ENCODE peak calls at places on chromosomes 5 and 9, in nine cellular contexts. K, D, I, G, V, M, Q, T and H are unnamed samples. For H3K9me3, the result is how much of the 10 kb centered on the place peaks cover.

GRCh38 chr9:14302405-14302804 is 11.5 kb downstream of the NFIB start:
- DNase-seq in K (no peak), D (no peak), I (no peak), G (no peak), V (no peak), M (no peak), Q (no peak), T (no peak), H (no peak)

GRCh38 chr5:139414601-139415121 is 10.8 kb upstream of the SPATA24 start:
- DNase-seq in K (no peak), D (no peak), I (no peak), G (no peak), V (no peak), M (no peak), Q (no peak), T (no peak), H (no peak)

GRCh38 chr9:127779136-127779981 is 893 bp upstream of the SH2D3C start:
- DNase-seq in K (no peak), D (no peak), I (no peak), G (no peak), V (no peak), M (no peak), Q (peak), T (no peak), H (no peak)

GRCh38 chr5:161863259-161863658 is 15.3 kb downstream of the GABRA1 start:
- DNase-seq in K (no peak), D (no peak), I (no peak), G (no peak), V (no peak), M (no peak), Q (no peak), T (no peak), H (no peak)

GRCh38 chr5:124439609-124440008 is 306.8 kb downstream of the ZNF608 start:
- DNase-seq in K (no peak), D (no peak), I (no peak), G (no peak), V (no peak), M (no peak), Q (no peak), T (no peak), H (no peak)

GRCh38 chr9:119284118-119284517 is 85.1 kb downstream of the BRINP1 start:
- DNase-seq in K (no peak), D (no peak), I (no peak), G (no peak), V (no peak), M (no peak), Q (peak), T (no peak), H (peak)

GRCh38 chr9:82923410-82924242 is 139.3 kb downstream of the RASEF start:
- DNase-seq in K (no peak), D (no peak), I (peak), G (peak), V (no peak), M (no peak), Q (no peak), T (no peak), H (no peak)

GRCh38 chr9:89466451-89467277 is 31.2 kb downstream of the SEMA4D start:
- DNase-seq in K (no peak), D (no peak), I (no peak), G (no peak), V (no peak), M (no peak), Q (no peak), T (no peak), H (no peak)

GRCh38 chr5:107554776-107555424 is 115.8 kb downstream of the EFNA5 start:
- DNase-seq in K (no peak), D (no peak), I (no peak), G (peak), V (no peak), M (no peak), Q (no peak), T (no peak), H (no peak)

GRCh38 chr5:172105811-172106210 is 82.2 kb downstream of the STK10 start:
- DNase-seq in K (peak), D (no peak), I (no peak), G (no peak), V (no peak), M (no peak), Q (no peak), T (no peak), H (no peak)

GRCh38 chr9:89438194-89438593 is 59.7 kb downstream of the SEMA4D start:
- DNase-seq in K (no peak), D (no peak), I (no peak), G (no peak), V (no peak), M (no peak), Q (no peak), T (no peak), H (no peak)

GRCh38 chr9:99563364-99563763 is 258.3 kb upstream of the NR4A3 start:
- DNase-seq in K (no peak), D (no peak), I (no peak), G (no peak), V (no peak), M (no peak), Q (no peak), T (no peak), H (no peak)

GRCh38 chr5:58921106-58921505 is 338.2 kb downstream of the RAB3C start:
- DNase-seq in K (no peak), D (no peak), I (no peak), G (no peak), V (no peak), M (no peak), Q (peak), T (no peak), H (no peak)

GRCh38 chr5:149242339-149242738 is 29.3 kb upstream of the AFAP1L1 start:
- DNase-seq in K (no peak), D (no peak), I (no peak), G (no peak), V (no peak), M (no peak), Q (no peak), T (no peak), H (no peak)

GRCh38 chr5:18975624-18976023 is 1012.4 kb downstream of the CDH18 start:
- DNase-seq in K (no peak), D (no peak), I (no peak), G (no peak), V (no peak), M (no peak), Q (no peak), T (no peak), H (no peak)

GRCh38 chr9:111036946-111037743 is 1.1 kb downstream of the LPAR1 start:
- DNase-seq in K (no peak), D (no peak), I (no peak), G (peak), V (no peak), M (no peak), Q (peak), T (peak), H (no peak)

GRCh38 chr5:51278458-51279049 is 104.7 kb upstream of the ISL1 start:
- DNase-seq in K (no peak), D (no peak), I (no peak), G (no peak), V (no peak), M (no peak), Q (no peak), T (no peak), H (no peak)

GRCh38 chr9:135572233-135572632 is 10.7 kb downstream of the PAEP start:
- DNase-seq in K (no peak), D (no peak), I (no peak), G (no peak), V (no peak), M (no peak), Q (no peak), T (no peak), H (no peak)

GRCh38 chr5:61245486-61245885 is 83.2 kb upstream of the SMIM15 start:
- DNase-seq in K (no peak), D (peak), I (no peak), G (peak), V (no peak), M (no peak), Q (peak), T (peak), H (no peak)
- H3K4me3 ChIP-seq in K (no peak), D (no peak), I (no peak), G (no peak), V (no peak), M (no peak), Q (no peak), T (no peak), H (no peak)

GRCh38 chr5:179113143-179113530 is 53.0 kb downstream of the ZNF354C start:
- DNase-seq in K (no peak), D (no peak), I (no peak), G (no peak), V (no peak), M (no peak), Q (no peak), T (no peak), H (no peak)

GRCh38 chr5:179112469-179113142 is 52.4 kb downstream of the ZNF354C start:
- DNase-seq in K (no peak), D (no peak), I (no peak), G (no peak), V (no peak), M (no peak), Q (no peak), T (no peak), H (no peak)

GRCh38 chr5:179110528-179110927 is 50.4 kb downstream of the ZNF354C start:
- DNase-seq in K (no peak), D (no peak), I (no peak), G (no peak), V (no peak), M (no peak), Q (no peak), T (no peak), H (no peak)

GRCh38 chr5:179113945-179114641 is 53.9 kb downstream of the ZNF354C start:
- DNase-seq in K (no peak), D (no peak), I (no peak), G (no peak), V (no peak), M (no peak), Q (no peak), T (no peak), H (no peak)

GRCh38 chr5:179111267-179112207 is 51.4 kb downstream of the ZNF354C start:
- DNase-seq in K (no peak), D (no peak), I (no peak), G (no peak), V (no peak), M (no peak), Q (no peak), T (no peak), H (no peak)
- H3K9me3 ChIP-seq in K (under half), D (under half), I (under half), G (under half), V (under half), M (half or more), Q (under half), T (under half), H (under half)

DNA sequence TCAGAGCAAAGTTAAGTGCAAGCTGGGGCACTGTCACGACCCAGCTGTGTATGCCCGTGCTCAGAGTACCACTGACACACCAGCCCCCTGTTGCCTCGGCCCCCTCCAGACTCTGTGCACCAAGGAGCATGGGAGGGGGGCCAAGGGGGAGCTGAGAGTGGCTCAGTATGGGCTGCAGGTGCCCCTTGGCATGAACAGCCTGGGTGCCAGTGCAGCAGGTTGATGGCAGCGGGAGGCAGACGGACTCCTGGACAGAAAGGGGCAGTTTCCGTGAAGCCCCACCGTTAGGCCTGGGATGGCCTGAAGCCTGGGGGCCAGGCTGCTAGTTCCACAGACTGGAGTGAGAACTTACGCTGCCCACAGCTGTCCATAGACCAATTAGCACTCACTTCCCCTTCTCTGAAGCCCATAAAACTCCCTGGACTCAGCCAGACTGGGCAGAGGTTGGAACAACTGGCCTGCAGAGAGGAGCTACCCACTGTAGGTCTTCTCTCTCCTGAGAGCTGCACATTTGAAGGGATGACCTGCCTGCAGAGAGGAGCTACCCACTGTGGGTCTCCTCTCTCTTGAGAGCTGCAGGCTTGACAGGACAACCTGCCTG is 182.8 kb downstream of the DEPDC1B start:
- DNase-seq in K (no peak), D (no peak), I (no peak), G (no peak), V (no peak), M (no peak), Q (no peak), T (no peak), H (no peak)
- H3K4me3 ChIP-seq in K (no peak), D (no peak), I (no peak), G (no peak), V (no peak), M (no peak), Q (no peak), T (no peak), H (no peak)

GRCh38 chr9:96031366-96031824 is 155.9 kb downstream of the ERCC6L2 start:
- DNase-seq in K (peak), D (peak), I (peak), G (no peak), V (no peak), M (peak), Q (peak), T (no peak), H (peak)
- H3K9me3 ChIP-seq in K (under half), D (under half), I (under half), G (under half), V (under half), M (under half), Q (under half), T (under half), H (under half)

GRCh38 chr5:173234129-173234793 is 745 bp downstream of the NKX2-5 start:
- DNase-seq in K (peak), D (no peak), I (peak), G (no peak), V (no peak), M (peak), Q (no peak), T (no peak), H (peak)

GRCh38 chr5:173231381-173231766 is 3.6 kb downstream of the NKX2-5 start:
- DNase-seq in K (peak), D (no peak), I (no peak), G (no peak), V (no peak), M (no peak), Q (no peak), T (no peak), H (no peak)

GRCh38 chr5:173232499-173233346 is 2.3 kb downstream of the NKX2-5 start:
- DNase-seq in K (peak), D (no peak), I (no peak), G (no peak), V (no peak), M (peak), Q (no peak), T (no peak), H (no peak)

GRCh38 chr5:173231996-173232498 is 3.0 kb downstream of the NKX2-5 start:
- DNase-seq in K (no peak), D (no peak), I (no peak), G (no peak), V (no peak), M (no peak), Q (no peak), T (no peak), H (no peak)

DNA sequence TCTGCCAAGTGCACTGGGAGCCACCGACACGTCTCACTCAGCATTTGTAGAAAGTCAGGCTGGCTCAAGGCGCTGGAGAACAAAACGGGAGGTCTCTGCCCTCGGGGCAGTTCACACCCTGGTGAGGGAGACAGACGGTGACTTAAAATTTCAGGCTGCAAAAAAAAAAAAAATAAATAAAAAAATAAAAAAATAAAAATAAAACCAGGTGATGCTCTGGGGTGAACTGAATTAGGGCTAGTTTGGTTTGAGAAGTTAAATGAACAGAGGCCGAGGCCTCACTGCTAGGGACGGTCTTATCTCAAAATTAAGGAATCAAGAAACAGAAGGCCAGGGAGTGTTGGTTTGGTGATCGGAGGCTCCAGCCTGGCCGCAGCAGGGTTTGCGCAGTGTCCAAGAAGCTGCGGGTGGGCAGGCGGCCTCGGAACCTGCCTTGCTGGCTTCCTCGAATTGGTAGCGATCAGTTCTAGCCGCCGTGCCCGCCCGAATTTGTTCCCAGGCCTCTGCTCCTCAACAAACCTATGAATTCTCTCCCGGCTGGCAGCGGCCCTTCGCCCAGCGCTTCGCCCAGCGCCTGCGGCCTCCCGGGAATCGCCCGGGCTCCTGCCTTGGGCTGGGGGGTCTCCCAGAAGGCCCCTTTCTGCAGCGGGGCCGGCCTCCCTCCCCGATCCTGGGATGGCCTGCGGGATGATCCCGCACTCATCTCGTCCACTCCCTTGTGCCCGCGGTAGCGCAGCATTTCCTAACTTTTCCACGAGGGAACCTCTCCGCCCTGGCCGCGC is 1.5 kb downstream of the NKX2-5 start:
- DNase-seq in K (peak), D (no peak), I (no peak), G (no peak), V (no peak), M (no peak), Q (no peak), T (no peak), H (peak)
- H3K4me3 ChIP-seq in K (no peak), D (no peak), I (peak), G (no peak), V (no peak), M (peak), Q (peak), T (no peak), H (peak)

DNA sequence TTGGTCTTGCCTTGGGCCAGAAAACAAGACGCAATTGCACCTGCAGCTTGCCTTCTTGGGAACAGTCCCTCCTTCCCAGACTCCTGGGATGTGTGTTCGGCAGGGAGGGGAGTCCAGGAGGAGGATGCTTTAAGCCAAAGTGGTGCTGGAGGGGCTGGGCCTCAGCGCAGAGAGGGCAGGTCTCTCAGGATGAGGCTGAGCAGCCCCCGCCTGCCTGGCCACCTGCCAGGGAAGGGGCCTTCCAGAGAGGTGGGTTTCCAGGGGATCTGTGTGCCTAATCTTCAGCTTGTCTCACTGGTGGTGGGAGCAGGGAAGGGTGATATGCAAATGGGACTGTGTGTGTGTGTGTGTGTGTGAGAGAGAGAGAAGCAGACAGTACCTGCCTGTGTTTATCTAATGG is 105.2 kb downstream of the ENTREP1 start:
- DNase-seq in K (no peak), D (no peak), I (no peak), G (no peak), V (no peak), M (no peak), Q (no peak), T (no peak), H (no peak)
- H3K9me3 ChIP-seq in K (under half), D (under half), I (under half), G (under half), V (under half), M (under half), Q (under half), T (under half), H (under half)

GRCh38 chr9:677461-678097 is 163.9 kb upstream of the DMRT1 start:
- DNase-seq in K (no peak), D (no peak), I (no peak), G (no peak), V (no peak), M (no peak), Q (no peak), T (no peak), H (peak)
- H3K4me3 ChIP-seq in K (peak), D (no peak), I (no peak), G (peak), V (peak), M (peak), Q (no peak), T (peak), H (peak)

GRCh38 chr5:4158750-4159447 is 563.3 kb downstream of the IRX1 start:
- DNase-seq in K (no peak), D (no peak), I (no peak), G (no peak), V (no peak), M (no peak), Q (no peak), T (no peak), H (no peak)
- H3K9me3 ChIP-seq in K (under half), D (under half), I (under half), G (under half), V (under half), M (under half), Q (under half), T (under half), H (under half)

GRCh38 chr9:5195450-5195849 is 10.0 kb upstream of the INSL6 start:
- DNase-seq in K (no peak), D (no peak), I (no peak), G (peak), V (no peak), M (no peak), Q (no peak), T (no peak), H (no peak)

GRCh38 chr9:5191983-5192382 is 6.5 kb upstream of the INSL6 start:
- DNase-seq in K (no peak), D (no peak), I (no peak), G (no peak), V (no peak), M (no peak), Q (no peak), T (no peak), H (no peak)

GRCh38 chr9:5188060-5188707 is 2.7 kb upstream of the INSL6 start:
- DNase-seq in K (peak), D (no peak), I (no peak), G (no peak), V (no peak), M (no peak), Q (no peak), T (no peak), H (no peak)

DNA sequence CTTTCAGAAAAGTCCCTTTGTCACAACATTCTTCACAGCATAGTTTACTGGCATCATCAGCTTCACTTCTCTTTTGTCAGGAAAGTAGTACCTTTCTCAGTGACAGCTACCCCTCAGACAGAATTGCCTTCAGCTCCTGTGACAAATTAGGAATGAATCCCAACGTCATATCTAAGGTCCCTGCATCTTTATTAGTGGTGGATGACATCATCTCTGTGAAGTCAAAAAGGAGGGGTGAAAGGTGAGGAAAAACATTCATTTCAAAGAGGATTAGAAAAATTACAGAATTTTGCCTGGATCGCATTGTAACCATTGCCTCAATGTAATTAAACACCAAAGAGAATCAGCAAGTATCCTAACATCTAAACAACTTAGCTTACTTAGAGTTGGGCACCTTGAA is 7.9 kb upstream of the INSL6 start:
- DNase-seq in K (no peak), D (no peak), I (no peak), G (no peak), V (no peak), M (no peak), Q (no peak), T (no peak), H (no peak)
- H3K4me3 ChIP-seq in K (no peak), D (no peak), I (no peak), G (no peak), V (no peak), M (no peak), Q (no peak), T (no peak), H (no peak)